ENCODE peak calls at places on chromosomes 2 and 18, in ten cellular contexts. W is bronchial epithelial cell; M is lung; F is neural progenitor cell; K is HAP-1; Z is CD4-positive, alpha-beta T cell; Q is PC-3; L is adipocyte; U is H9; A is stomach. I is an unnamed sample.

GRCh38 chr2:127314193-127314988 is 20.4 kb upstream of the ERCC3 start:
- DNase-seq in W (no peak), M (no peak), F (no peak), K (no peak), Z (no peak), Q (no peak), L (no peak), U (no peak), A (no peak), I (no peak)

GRCh38 chr2:34070196-34070595 is 471.1 kb upstream of the FAM98A start:
- DNase-seq in W (no peak), M (no peak), F (no peak), K (no peak), Z (no peak), Q (no peak), L (no peak), U (no peak), A (no peak), I (no peak)

GRCh38 chr2:182432051-182432450 is 5.2 kb upstream of the PDE1A start:
- DNase-seq in W (no peak), M (no peak), F (no peak), K (no peak), Z (no peak), Q (no peak), L (no peak), U (no peak), A (no peak), I (no peak)

GRCh38 chr18:48529796-48530195 is 9.0 kb upstream of the CTIF start:
- DNase-seq in W (peak; percentile 77), M (no peak), F (no peak), K (no peak), Z (no peak), Q (peak; percentile 39), L (peak; percentile 82), U (peak; percentile 15), A (no peak), I (no peak)

GRCh38 chr2:142316049-142316448 is 185.2 kb upstream of the LRP1B start:
- DNase-seq in W (no peak), M (no peak), F (no peak), K (no peak), Z (no peak), Q (no peak), L (no peak), U (no peak), A (no peak), I (no peak)

GRCh38 chr2:71510196-71510807 is 56.9 kb downstream of the DYSF start:
- DNase-seq in W (peak; percentile 43), M (peak; percentile 63), F (peak; percentile 83), K (peak; percentile 86), Z (peak; percentile 56), Q (peak; percentile 73), L (peak; percentile 84), U (peak; percentile 82), A (peak; percentile 71), I (peak; percentile 48)

GRCh38 chr2:71716697-71717624 is 263.6 kb downstream of the DYSF start:
- DNase-seq in W (peak; percentile 20), M (peak; percentile 74), F (no peak), K (no peak), Z (no peak), Q (peak; percentile 93), L (peak; percentile 88), U (no peak), A (peak; percentile 43), I (no peak)

GRCh38 chr2:174383796-174384195 is 11.7 kb upstream of the SCRN3 start:
- DNase-seq in W (no peak), M (no peak), F (no peak), K (no peak), Z (no peak), Q (no peak), L (no peak), U (no peak), A (no peak), I (no peak)

GRCh38 chr2:181430406-181431199 is 26.6 kb upstream of the ITGA4 start:
- DNase-seq in W (peak; percentile 3), M (no peak), F (no peak), K (peak; percentile 22), Z (no peak), Q (peak; percentile 52), L (no peak), U (no peak), A (no peak), I (no peak)

GRCh38 chr2:19363474-19363778 is 5.0 kb upstream of the OSR1 start:
- DNase-seq in W (no peak), M (no peak), F (peak; percentile 38), K (no peak), Z (no peak), Q (no peak), L (no peak), U (no peak), A (no peak), I (no peak)

GRCh38 chr2:19362094-19362649 is 3.7 kb upstream of the OSR1 start:
- DNase-seq in W (peak; percentile 41), M (no peak), F (no peak), K (no peak), Z (no peak), Q (peak; percentile 44), L (peak; percentile 77), U (no peak), A (no peak), I (no peak)

GRCh38 chr2:19362652-19363473 is 4.4 kb upstream of the OSR1 start:
- DNase-seq in W (peak; percentile 76), M (peak; percentile 83), F (peak; percentile 90), K (peak; percentile 93), Z (no peak), Q (peak; percentile 90), L (peak; percentile 97), U (peak; percentile 70), A (peak; percentile 78), I (peak; percentile 83)

GRCh38 chr2:19365126-19365525 is 6.7 kb upstream of the OSR1 start:
- DNase-seq in W (no peak), M (no peak), F (no peak), K (no peak), Z (no peak), Q (no peak), L (no peak), U (no peak), A (no peak), I (no peak)

GRCh38 chr2:19364014-19364413 is 5.6 kb upstream of the OSR1 start:
- DNase-seq in W (no peak), M (no peak), F (no peak), K (no peak), Z (no peak), Q (no peak), L (no peak), U (peak; percentile 22), A (no peak), I (no peak)
- H3K27me3 ChIP-seq in W (no peaks in the 10 kb centered on the region), M (no peaks in the 10 kb centered on the region), F (peaks cover 100% of the 10 kb centered on the region), K (peaks cover 20% of the 10 kb centered on the region), Z (peaks cover 27% of the 10 kb centered on the region), Q (no peaks in the 10 kb centered on the region), L (no peaks in the 10 kb centered on the region), U (peaks cover 60% of the 10 kb centered on the region), A (peaks cover 50% of the 10 kb centered on the region), I (peaks cover 35% of the 10 kb centered on the region)

GRCh38 chr2:96860065-96861029 is 2.5 kb upstream of the ANKRD39 start:
- DNase-seq in W (no peak), M (no peak), F (no peak), K (no peak), Z (no peak), Q (no peak), L (no peak), U (peak; percentile 27), A (no peak), I (no peak)

GRCh38 chr2:96859681-96860064 is 1.9 kb upstream of the ANKRD39 start:
- DNase-seq in W (no peak), M (no peak), F (no peak), K (no peak), Z (no peak), Q (no peak), L (no peak), U (no peak), A (no peak), I (no peak)

GRCh38 chr2:96856776-96857673 is 791 bp downstream of the ANKRD39 start:
- DNase-seq in W (no peak), M (no peak), F (peak; percentile 44), K (peak; percentile 48), Z (no peak), Q (peak; percentile 48), L (peak; percentile 46), U (peak; percentile 58), A (no peak), I (no peak)

GRCh38 chr2:96861074-96861473 is 3.3 kb upstream of the ANKRD39 start:
- DNase-seq in W (no peak), M (no peak), F (no peak), K (no peak), Z (no peak), Q (no peak), L (no peak), U (no peak), A (no peak), I (no peak)

DNA sequence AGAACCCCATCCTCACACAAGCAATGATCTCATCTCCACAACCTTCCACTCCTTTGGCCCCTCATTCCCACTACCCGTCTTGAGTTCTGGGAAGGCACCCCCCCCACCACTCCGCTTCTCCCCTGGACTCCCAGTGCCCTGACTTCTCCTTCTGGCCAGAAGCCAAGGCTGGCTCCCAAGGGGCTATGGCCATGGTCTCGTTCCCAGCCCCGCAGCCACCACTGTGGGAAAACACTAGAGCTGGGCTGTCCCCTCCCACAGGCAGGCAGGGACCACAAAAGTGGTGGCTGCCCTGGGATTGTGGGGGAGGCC is 1.5 kb upstream of the ANKRD39 start:
- DNase-seq in W (no peak), M (no peak), F (no peak), K (peak; percentile 48), Z (no peak), Q (no peak), L (no peak), U (no peak), A (no peak), I (peak; percentile 79)
- H3K27me3 ChIP-seq in W (no peaks in the 10 kb centered on the region), M (no peaks in the 10 kb centered on the region), F (no peaks in the 10 kb centered on the region), K (no peaks in the 10 kb centered on the region), Z (no peaks in the 10 kb centered on the region), Q (no peaks in the 10 kb centered on the region), L (no peaks in the 10 kb centered on the region), U (no peaks in the 10 kb centered on the region), A (no peaks in the 10 kb centered on the region), I (no peaks in the 10 kb centered on the region)

DNA sequence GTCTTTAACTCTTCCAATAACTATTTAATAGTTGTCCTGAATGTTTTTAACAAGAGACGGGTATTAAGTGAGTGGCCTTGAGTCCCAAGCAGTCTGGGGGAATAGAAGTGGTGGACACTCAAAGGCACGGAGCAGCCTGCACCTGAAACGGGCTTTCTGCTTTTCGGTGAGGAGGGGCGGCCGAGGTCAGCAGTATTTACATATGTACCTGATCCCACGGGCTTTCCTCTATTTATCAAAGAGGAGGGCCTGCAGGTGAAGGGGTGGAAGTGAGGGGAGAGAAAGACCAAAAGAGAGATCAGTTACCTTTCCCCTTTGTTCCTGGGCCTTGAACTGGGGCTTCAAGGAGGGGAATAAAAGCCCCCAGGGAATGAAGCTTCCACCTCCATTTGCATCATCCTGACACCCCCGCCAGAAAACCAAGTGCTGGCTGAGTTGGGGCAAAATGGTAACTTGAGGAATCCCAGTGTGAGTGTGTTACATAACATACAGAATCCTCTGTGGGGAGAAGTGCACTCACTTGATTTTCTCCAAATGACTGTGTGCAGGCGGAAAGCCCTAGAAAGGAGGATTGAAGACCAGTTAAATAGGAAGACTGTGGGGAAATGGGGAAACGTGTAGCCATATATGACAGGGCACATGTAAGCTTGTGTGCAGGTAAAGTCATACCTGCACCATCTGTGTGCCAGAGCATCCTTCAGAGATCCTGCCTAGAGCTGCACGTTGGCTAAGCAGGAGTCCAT is 12.4 kb downstream of the POU3F3 start:
- DNase-seq in W (no peak), M (no peak), F (no peak), K (no peak), Z (no peak), Q (no peak), L (no peak), U (peak; percentile 46), A (no peak), I (no peak)
- H3K27me3 ChIP-seq in W (peaks cover 67% of the 10 kb centered on the region), M (peaks cover 41% of the 10 kb centered on the region), F (peaks cover 100% of the 10 kb centered on the region), K (no peaks in the 10 kb centered on the region), Z (peaks cover 96% of the 10 kb centered on the region), Q (peaks cover 98% of the 10 kb centered on the region), L (peaks cover 87% of the 10 kb centered on the region), U (peaks cover 92% of the 10 kb centered on the region), A (peaks cover 100% of the 10 kb centered on the region), I (peaks cover 81% of the 10 kb centered on the region)

GRCh38 chr2:37846207-37846606 is 78.9 kb upstream of the RMDN2 start:
- DNase-seq in W (no peak), M (no peak), F (no peak), K (no peak), Z (no peak), Q (no peak), L (no peak), U (no peak), A (no peak), I (no peak)
- H3K27me3 ChIP-seq in W (peaks cover 2% of the 10 kb centered on the region), M (no peaks in the 10 kb centered on the region), F (no peaks in the 10 kb centered on the region), K (no peaks in the 10 kb centered on the region), Z (no peaks in the 10 kb centered on the region), Q (no peaks in the 10 kb centered on the region), L (no peaks in the 10 kb centered on the region), U (no peaks in the 10 kb centered on the region), A (no peaks in the 10 kb centered on the region), I (no peaks in the 10 kb centered on the region)

I was measured in pancreas.